ENCODE peak calls at places on chromosomes 3 and 15, in five cellular contexts. S is dorsolateral prefrontal cortex, V is A549, J is fibroblast of villous mesenchyme, Z is transverse colon. U is an unnamed sample.

GRCh38 chr15:90063733-90064247 is 38.5 kb downstream of the IDH2 start:
- DNase-seq in S (no peak), V (no peak), J (no peak), Z (peak; percentile 33), U (no peak)

GRCh38 chr3:112470791-112471190 is 28.5 kb downstream of the BTLA start:
- DNase-seq in S (no peak), V (no peak), J (no peak), Z (no peak), U (no peak)

GRCh38 chr3:115660646-115661442 is 37.5 kb downstream of the GAP43 start:
- DNase-seq in S (no peak), V (no peak), J (no peak), Z (no peak), U (peak; percentile 45)

GRCh38 chr3:53254810-53255359 is 937 bp downstream of the TKT start:
- DNase-seq in S (no peak), V (no peak), J (peak; percentile 69), Z (peak; percentile 86), U (peak; percentile 67)

GRCh38 chr3:13111173-13111873 is 38.1 kb upstream of the IQSEC1 start:
- DNase-seq in S (peak; percentile 11), V (no peak), J (no peak), Z (peak; percentile 27), U (no peak)

GRCh38 chr3:170728181-170728580 is 141.8 kb downstream of the RPL22L1 start:
- DNase-seq in S (no peak), V (no peak), J (no peak), Z (no peak), U (no peak)

GRCh38 chr15:35455201-35455600 is 90.8 kb downstream of the DPH6 start:
- DNase-seq in S (no peak), V (no peak), J (peak; percentile 57), Z (no peak), U (no peak)

GRCh38 chr3:10406414-10406813 is 85.5 kb upstream of the SEC13 start:
- DNase-seq in S (no peak), V (no peak), J (no peak), Z (no peak), U (no peak)

GRCh38 chr15:73058437-73058836 is 6.2 kb downstream of the NEO1 start:
- DNase-seq in S (no peak), V (no peak), J (no peak), Z (no peak), U (no peak)

GRCh38 chr15:47129033-47129432 is 588.3 kb upstream of the SEMA6D start:
- DNase-seq in S (no peak), V (no peak), J (no peak), Z (peak; percentile 31), U (no peak)

GRCh38 chr3:25686766-25687165 is 22.1 kb upstream of the TOP2B start:
- DNase-seq in S (no peak), V (no peak), J (no peak), Z (no peak), U (no peak)

DNA sequence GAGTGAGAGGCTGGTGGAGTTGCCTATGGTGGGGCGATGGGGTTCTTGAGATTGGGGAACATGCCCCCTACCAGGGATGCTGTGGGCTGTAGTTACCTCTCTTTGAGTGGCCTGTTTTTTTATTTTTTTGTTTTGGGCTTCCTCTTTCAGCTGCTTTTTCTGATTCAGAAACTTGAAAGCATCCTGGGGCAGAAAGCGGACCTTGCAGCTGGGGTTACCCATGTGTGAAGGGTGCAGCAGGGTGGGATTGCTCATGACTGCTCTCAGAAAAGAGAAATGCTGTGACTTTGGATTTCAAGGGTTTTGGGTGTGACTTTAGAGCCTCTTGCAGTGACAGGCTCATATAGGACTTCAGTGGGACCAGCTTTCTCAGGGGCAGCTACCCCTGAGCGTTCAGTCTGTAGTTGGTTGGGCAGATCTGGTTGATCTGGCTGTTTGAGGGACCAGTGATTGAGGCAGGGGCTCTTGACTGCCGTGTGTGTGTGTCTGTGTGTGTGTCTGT is 1.8 kb downstream of the LIMD1 start:
- DNase-seq in S (no peak), V (no peak), J (no peak), Z (peak; percentile 59), U (no peak)
- H3K4me3 ChIP-seq in S (no peak overlapping the region), V (peak overlapping the region; percentile 63), J (peak overlapping the region; percentile 73), Z (peak overlapping the region; percentile 1), U (peak overlapping the region; percentile 85)

DNA sequence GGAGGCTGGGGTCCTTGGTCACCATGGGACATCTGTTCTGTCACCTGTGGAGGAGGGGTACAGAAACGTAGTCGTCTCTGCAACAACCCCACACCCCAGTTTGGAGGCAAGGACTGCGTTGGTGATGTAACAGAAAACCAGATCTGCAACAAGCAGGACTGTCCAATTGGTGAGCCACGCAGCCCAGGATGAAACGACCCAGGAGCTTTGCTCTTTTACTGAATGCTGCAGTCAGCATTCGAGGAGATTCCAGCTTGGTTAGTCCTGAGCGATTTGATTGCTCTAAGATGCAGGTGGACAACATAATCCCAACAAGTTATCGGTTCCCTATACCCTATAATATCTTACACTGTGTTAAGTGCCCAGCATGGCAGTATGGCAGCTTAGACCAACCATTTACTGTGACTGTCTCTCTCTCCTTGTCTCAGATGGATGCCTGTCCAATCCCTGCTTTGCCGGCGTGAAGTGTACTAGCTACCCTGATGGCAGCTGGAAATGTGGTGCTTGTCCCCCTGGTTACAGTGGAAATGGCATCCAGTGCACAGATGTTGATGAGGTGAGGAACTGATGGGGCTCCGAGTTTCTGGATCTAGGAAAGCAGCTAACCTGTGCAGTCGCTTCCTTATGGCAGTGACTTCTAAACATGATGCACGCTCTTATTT is 7.8 kb downstream of the THBS1 start:
- DNase-seq in S (no peak), V (no peak), J (peak; percentile 28), Z (no peak), U (no peak)
- H3K4me3 ChIP-seq in S (no peak overlapping the region), V (no peak overlapping the region), J (no peak overlapping the region), Z (no peak overlapping the region), U (no peak overlapping the region)

DNA sequence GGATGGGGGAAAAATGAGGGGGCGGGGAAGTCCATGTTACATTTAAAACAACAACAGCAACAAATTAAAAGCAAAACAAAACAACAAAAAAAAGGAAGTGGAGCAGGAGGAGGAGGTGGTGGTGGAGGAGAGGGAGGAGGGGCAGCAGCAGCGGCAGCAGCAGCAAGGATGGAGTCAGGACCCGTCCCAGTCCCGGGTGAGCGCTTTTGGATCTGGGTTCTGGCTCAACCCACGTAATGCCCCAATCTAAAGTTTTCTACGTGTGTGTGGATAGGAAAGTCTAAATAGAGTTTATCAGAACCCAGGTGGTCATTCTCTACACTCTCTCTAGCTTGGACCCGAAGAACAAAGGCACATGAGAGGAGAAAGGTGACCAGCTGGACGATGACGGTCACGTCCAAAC is 721 bp upstream of the ISL2 start:
- DNase-seq in S (no peak), V (peak; percentile 81), J (peak; percentile 13), Z (no peak), U (no peak)
- H3K4me3 ChIP-seq in S (peak overlapping the region; percentile 20), V (peak overlapping the region; percentile 54), J (peak overlapping the region; percentile 48), Z (peak overlapping the region; percentile 14), U (peak overlapping the region; percentile 45)

GRCh38 chr15:53536479-53537120 is 222.9 kb downstream of the WDR72 start:
- DNase-seq in S (no peak), V (no peak), J (no peak), Z (no peak), U (no peak)
- H3K4me3 ChIP-seq in S (no peak overlapping the region), V (no peak overlapping the region), J (no peak overlapping the region), Z (no peak overlapping the region), U (no peak overlapping the region)

GRCh38 chr3:72906154-72906553 is 18.3 kb downstream of the GXYLT2 start:
- DNase-seq in S (no peak), V (no peak), J (no peak), Z (no peak), U (no peak)

GRCh38 chr3:72909591-72909990 is 21.7 kb downstream of the GXYLT2 start:
- DNase-seq in S (no peak), V (no peak), J (no peak), Z (no peak), U (no peak)

GRCh38 chr3:72904156-72904555 is 16.3 kb downstream of the GXYLT2 start:
- DNase-seq in S (no peak), V (no peak), J (no peak), Z (no peak), U (no peak)

GRCh38 chr3:72907131-72907697 is 19.4 kb downstream of the GXYLT2 start:
- DNase-seq in S (no peak), V (no peak), J (peak; percentile 59), Z (no peak), U (no peak)

GRCh38 chr3:72907851-72908620 is 20.2 kb downstream of the GXYLT2 start:
- DNase-seq in S (no peak), V (no peak), J (peak; percentile 81), Z (no peak), U (peak; percentile 40)
- H3K4me3 ChIP-seq in S (no peak overlapping the region), V (no peak overlapping the region), J (no peak overlapping the region), Z (no peak overlapping the region), U (no peak overlapping the region)

GRCh38 chr3:43998841-43999805 is 242.6 kb upstream of the TOPAZ1 start:
- DNase-seq in S (peak; percentile 66), V (peak; percentile 70), J (peak; percentile 13), Z (no peak), U (no peak)

GRCh38 chr3:44001072-44001471 is 240.6 kb upstream of the TOPAZ1 start:
- DNase-seq in S (no peak), V (no peak), J (no peak), Z (no peak), U (no peak)

GRCh38 chr3:43999920-44000319 is 241.8 kb upstream of the TOPAZ1 start:
- DNase-seq in S (no peak), V (no peak), J (no peak), Z (no peak), U (no peak)

GRCh38 chr3:43998374-43998840 is 243.3 kb upstream of the TOPAZ1 start:
- DNase-seq in S (no peak), V (no peak), J (no peak), Z (no peak), U (no peak)

GRCh38 chr3:44000586-44000985 is 241.1 kb upstream of the TOPAZ1 start:
- DNase-seq in S (no peak), V (no peak), J (no peak), Z (no peak), U (no peak)
- H3K4me3 ChIP-seq in S (peak overlapping the region; percentile 64), V (peak overlapping the region; percentile 83), J (no peak overlapping the region), Z (no peak overlapping the region), U (no peak overlapping the region)

U was measured in left ventricle myocardium inferior.